ENCODE peak calls at places on chromosomes 4 and X, in seven cellular contexts. W, R, U, X, G, Z and E are unnamed samples.
A peak's percentile ranks its signal among the peaks of the same experiment; 100 is the strongest.

GRCh38 chrX:27674491-27674890 is 84.3 kb downstream of the DCAF8L2 start:
- DNase-seq in W (no peak), R (no peak), U (no peak), X (no peak), G (no peak), Z (no peak), E (no peak)

GRCh38 chr4:30808266-30808665 is 88.1 kb downstream of the PCDH7 start:
- DNase-seq in W (no peak), R (no peak), U (no peak), X (no peak), G (no peak), Z (no peak), E (no peak)

GRCh38 chrX:114390251-114390796 is 193.6 kb upstream of the HTR2C start:
- DNase-seq in W (no peak), R (no peak), U (no peak), X (no peak), G (no peak), Z (no peak), E (no peak)

GRCh38 chr4:182662551-182662950 is 254.6 kb downstream of the DCTD start:
- DNase-seq in W (no peak), R (no peak), U (no peak), X (no peak), G (no peak), Z (no peak), E (no peak)

GRCh38 chrX:5869786-5870185 is 358.9 kb downstream of the NLGN4X start:
- DNase-seq in W (no peak), R (no peak), U (no peak), X (no peak), G (no peak), Z (no peak), E (no peak)

GRCh38 chrX:13014111-13015094 is 30.0 kb downstream of the FAM9C start:
- DNase-seq in W (no peak), R (no peak), U (no peak), X (no peak), G (no peak), Z (no peak), E (no peak)

GRCh38 chrX:40996886-40997530 is 88.2 kb upstream of the USP9X start:
- DNase-seq in W (peak; percentile 42), R (peak; percentile 46), U (peak; percentile 78), X (peak; percentile 55), G (peak; percentile 66), Z (peak; percentile 74), E (no peak)

GRCh38 chr4:154559141-154559841 is 3.5 kb upstream of the FGB start:
- DNase-seq in W (peak; percentile 44), R (peak; percentile 56), U (peak; percentile 80), X (peak; percentile 78), G (peak; percentile 67), Z (peak; percentile 80), E (peak; percentile 37)

GRCh38 chrX:119948381-119948780 is 4.8 kb upstream of the NKAP start:
- DNase-seq in W (no peak), R (no peak), U (no peak), X (peak; percentile 7), G (no peak), Z (peak; percentile 13), E (peak; percentile 18)

GRCh38 chr4:131764730-131765129 is 1384.4 kb upstream of the PCDH10 start:
- DNase-seq in W (no peak), R (no peak), U (peak; percentile 2), X (no peak), G (no peak), Z (no peak), E (no peak)

GRCh38 chrX:134718329-134719317 is 60.4 kb upstream of the PLAC1 start:
- DNase-seq in W (peak; percentile 54), R (no peak), U (peak; percentile 72), X (peak; percentile 96), G (peak; percentile 93), Z (peak; percentile 8), E (peak; percentile 72)

GRCh38 chrX:19964017-19964710 is 26.7 kb downstream of the BCLAF3 start:
- DNase-seq in W (no peak), R (no peak), U (no peak), X (peak; percentile 62), G (no peak), Z (no peak), E (no peak)

GRCh38 chr4:6387946-6388345 is 84.5 kb downstream of the PPP2R2C start:
- DNase-seq in W (no peak), R (no peak), U (no peak), X (no peak), G (no peak), Z (no peak), E (no peak)

GRCh38 chr4:184644553-184645307 is 4.5 kb downstream of the CASP3 start:
- DNase-seq in W (no peak), R (no peak), U (no peak), X (no peak), G (peak; percentile 53), Z (peak; percentile 24), E (no peak)

GRCh38 chrX:288561-288991 is 7.4 kb downstream of the PLCXD1 start:
- DNase-seq in W (no peak), R (no peak), U (no peak), X (no peak), G (no peak), Z (no peak), E (no peak)

GRCh38 chr4:163748474-163748873 is 254.0 kb downstream of the TMA16 start:
- DNase-seq in W (no peak), R (no peak), U (peak; percentile 4), X (peak; percentile 50), G (peak; percentile 2), Z (no peak), E (no peak)

GRCh38 chr4:184655889-184656869 is 6.6 kb downstream of the PRIMPOL start:
- DNase-seq in W (no peak), R (no peak), U (no peak), X (no peak), G (no peak), Z (no peak), E (no peak)

GRCh38 chr4:183268556-183268955 is 51.5 kb downstream of the CLDN22 start:
- DNase-seq in W (no peak), R (no peak), U (no peak), X (no peak), G (no peak), Z (no peak), E (no peak)

GRCh38 chr4:151990201-151990600 is 229.4 kb upstream of the GATB start:
- DNase-seq in W (peak; percentile 35), R (no peak), U (no peak), X (peak; percentile 95), G (peak; percentile 83), Z (no peak), E (no peak)

GRCh38 chrX:120753413-120754251 is 122.0 kb downstream of the CT47B1 start:
- DNase-seq in W (no peak), R (no peak), U (no peak), X (no peak), G (no peak), Z (no peak), E (no peak)

GRCh38 chrX:19883878-19884277 is 3.5 kb downstream of the SH3KBP1 start:
- DNase-seq in W (peak; percentile 43), R (no peak), U (no peak), X (peak; percentile 76), G (no peak), Z (no peak), E (peak; percentile 86)

GRCh38 chr4:138897818-138898226 is 117.8 kb upstream of the NOCT start:
- DNase-seq in W (no peak), R (no peak), U (peak; percentile 45), X (peak; percentile 78), G (peak; percentile 87), Z (no peak), E (peak; percentile 33)

GRCh38 chr4:128380306-128380705 is 92.7 kb upstream of the PGRMC2 start:
- DNase-seq in W (no peak), R (no peak), U (no peak), X (no peak), G (no peak), Z (no peak), E (no peak)

GRCh38 chr4:125705681-125706080 is 390.9 kb downstream of the FAT4 start:
- DNase-seq in W (no peak), R (no peak), U (no peak), X (no peak), G (no peak), Z (no peak), E (no peak)

GRCh38 chr4:141543176-141543575 is 93.2 kb upstream of the IL15 start:
- DNase-seq in W (no peak), R (no peak), U (no peak), X (peak; percentile 75), G (no peak), Z (no peak), E (no peak)

GRCh38 chr4:141548791-141549190 is 87.6 kb upstream of the IL15 start:
- DNase-seq in W (no peak), R (no peak), U (no peak), X (no peak), G (peak; percentile 23), Z (no peak), E (no peak)
- TF ChIP-seq EZH2phosphoT487 in W (no peak), R (no peak), U (no peak), X (no peak), G (no peak), Z (no peak), E (no peak)

GRCh38 chr4:37890501-37891220 is at the start of gene TBC1D1:
- DNase-seq in W (no peak), R (peak; percentile 48), U (peak; percentile 30), X (peak; percentile 24), G (peak; percentile 31), Z (peak; percentile 37), E (peak; percentile 57)

GRCh38 chr4:37891221-37892159 is 606 bp downstream of the TBC1D1 start:
- DNase-seq in W (no peak), R (peak; percentile 51), U (no peak), X (no peak), G (peak; percentile 25), Z (peak; percentile 75), E (peak; percentile 84)

GRCh38 chr4:37892641-37893040 is 1.8 kb downstream of the TBC1D1 start:
- DNase-seq in W (no peak), R (no peak), U (no peak), X (no peak), G (no peak), Z (no peak), E (peak; percentile 15)

GRCh38 chr4:37893164-37893563 is 2.3 kb downstream of the TBC1D1 start:
- DNase-seq in W (no peak), R (no peak), U (no peak), X (no peak), G (no peak), Z (no peak), E (no peak)

GRCh38 chr4:37889849-37890500 is 909 bp upstream of the TBC1D1 start:
- DNase-seq in W (no peak), R (peak; percentile 31), U (peak; percentile 18), X (no peak), G (peak; percentile 13), Z (peak; percentile 62), E (no peak)
- TF ChIP-seq EZH2 in W (no peak), R (peak; percentile 90), U (no peak), X (no peak), G (peak; percentile 4), Z (peak; percentile 83), E (no peak)

DNA sequence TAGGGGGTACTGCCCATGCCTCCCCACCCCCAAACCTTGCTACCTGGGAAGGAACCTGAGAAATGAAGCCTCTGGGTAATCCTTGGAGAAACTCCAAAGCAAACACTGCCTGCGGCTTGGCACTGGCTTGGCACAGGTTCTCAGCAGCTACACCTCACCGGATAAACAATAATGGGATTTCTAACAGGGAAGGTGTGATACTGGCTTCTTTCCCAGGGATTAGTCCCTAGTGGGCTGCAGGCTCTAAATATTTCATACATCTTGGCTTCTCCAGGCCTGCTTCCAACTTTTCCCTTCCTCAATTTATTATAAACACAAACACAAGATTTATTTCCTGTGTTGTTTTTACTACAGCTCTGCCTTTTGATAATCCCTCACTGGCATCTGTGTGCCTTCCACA is 12.5 kb downstream of the SEC24D start:
- DNase-seq in W (peak; percentile 28), R (no peak), U (no peak), X (peak; percentile 63), G (no peak), Z (no peak), E (no peak)
- TF ChIP-seq EZH2phosphoT487 in W (no peak), R (no peak), U (no peak), X (no peak), G (no peak), Z (no peak), E (no peak)

GRCh38 chr4:176791591-176792347 is 953 bp downstream of the VEGFC start:
- DNase-seq in W (no peak), R (peak; percentile 67), U (peak; percentile 37), X (peak; percentile 38), G (peak; percentile 78), Z (peak; percentile 58), E (peak; percentile 43)
- TF ChIP-seq EZH2 in W (no peak), R (peak; percentile 71), U (no peak), X (no peak), G (no peak), Z (peak; percentile 37), E (no peak)